ENCODE peak calls at places on chromosomes 1 and 21, in six cellular contexts. U, E, R, G, L and I are unnamed samples.

GRCh38 chr1:64235133-64235532 is 31.7 kb downstream of the UBE2U start:
- DNase-seq in U (no peak), E (no peak), R (peak), G (no peak), L (peak), I (no peak)

GRCh38 chr1:247407180-247407616 is 8.8 kb upstream of the NLRP3 start:
- DNase-seq in U (no peak), E (no peak), R (no peak), G (no peak), L (peak), I (no peak)

GRCh38 chr1:93042822-93043557 is 36.1 kb upstream of the MTF2 start:
- DNase-seq in U (no peak), E (no peak), R (no peak), G (no peak), L (no peak), I (no peak)

GRCh38 chr1:2300004-2300771 is 72.1 kb downstream of the SKI start:
- DNase-seq in U (no peak), E (no peak), R (no peak), G (no peak), L (no peak), I (no peak)

GRCh38 chr1:20931930-20932436 is 144.9 kb upstream of the HP1BP3 start:
- DNase-seq in U (no peak), E (no peak), R (no peak), G (no peak), L (no peak), I (no peak)

GRCh38 chr1:57860333-57860732 is 436.5 kb upstream of the DAB1 start:
- DNase-seq in U (no peak), E (no peak), R (no peak), G (peak), L (peak), I (no peak)

GRCh38 chr1:12049625-12050024 is 13.5 kb upstream of the TNFRSF8 start:
- DNase-seq in U (no peak), E (no peak), R (no peak), G (no peak), L (no peak), I (no peak)

GRCh38 chr1:16418823-16419425 is 18.3 kb downstream of the SPATA21 start:
- DNase-seq in U (no peak), E (no peak), R (peak), G (no peak), L (no peak), I (peak)

GRCh38 chr1:96843196-96843595 is 121.6 kb downstream of the PTBP2 start:
- DNase-seq in U (no peak), E (no peak), R (peak), G (no peak), L (no peak), I (peak)

GRCh38 chr1:100342391-100342790 is 9.9 kb upstream of the CDC14A start:
- DNase-seq in U (no peak), E (no peak), R (no peak), G (no peak), L (no peak), I (no peak)

GRCh38 chr1:11749996-11750395 is 12.0 kb upstream of the C1orf167 start:
- DNase-seq in U (no peak), E (no peak), R (no peak), G (no peak), L (peak), I (no peak)

GRCh38 chr1:202046227-202046626 is 35.8 kb downstream of the ELF3 start:
- DNase-seq in U (no peak), E (no peak), R (no peak), G (no peak), L (peak), I (no peak)

GRCh38 chr21:45385549-45386050 is 19.4 kb upstream of the COL18A1 start:
- DNase-seq in U (no peak), E (no peak), R (no peak), G (no peak), L (no peak), I (no peak)

GRCh38 chr1:44380666-44381177 is 24.3 kb upstream of the RNF220 start:
- DNase-seq in U (no peak), E (no peak), R (no peak), G (no peak), L (no peak), I (no peak)

GRCh38 chr21:35390013-35390776 is 341.1 kb upstream of the RUNX1 start:
- DNase-seq in U (no peak), E (no peak), R (peak), G (no peak), L (no peak), I (peak)

GRCh38 chr1:160907976-160908375 is 23.0 kb upstream of the ITLN1 start:
- DNase-seq in U (no peak), E (no peak), R (no peak), G (no peak), L (peak), I (no peak)
- H2AFZ ChIP-seq in U (no peak), E (no peak), R (no peak), G (no peak), L (no peak), I (no peak)

DNA sequence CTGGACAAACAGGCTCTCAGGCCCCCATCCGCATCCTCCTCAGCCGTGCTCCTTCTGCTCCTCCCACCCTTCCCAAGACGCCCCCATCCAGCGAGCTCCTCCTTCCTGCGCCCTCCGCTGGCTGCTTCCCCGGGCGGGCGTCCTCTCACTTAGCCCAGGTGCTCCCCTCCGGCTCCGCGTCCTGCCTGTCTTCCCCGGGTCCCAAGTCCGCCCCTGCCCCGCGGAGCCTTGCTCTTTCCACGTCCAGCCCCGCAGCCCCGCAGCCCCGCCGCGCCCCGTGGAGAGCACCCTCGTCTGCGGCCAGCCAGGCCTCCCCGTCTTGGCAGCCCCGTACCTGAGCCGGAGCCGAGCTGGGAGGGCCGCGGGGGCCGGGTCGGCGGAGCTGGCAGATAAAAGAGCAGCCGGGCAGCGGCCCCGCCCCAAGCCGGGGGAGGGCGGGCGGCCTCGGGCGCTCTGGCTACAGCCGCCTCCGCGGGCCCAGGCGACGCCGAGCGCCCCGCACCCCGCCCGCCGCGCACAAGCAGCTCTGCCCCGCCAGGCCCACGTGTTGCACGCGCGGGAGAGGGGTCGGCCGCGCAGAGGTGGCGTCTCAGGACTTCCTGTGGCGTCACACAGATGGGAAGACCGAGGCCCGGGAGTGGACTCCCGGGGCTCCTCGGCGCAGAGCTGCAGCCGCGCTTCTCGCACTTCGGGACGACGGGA is at the start of gene PAQR7:
- DNase-seq in U (peak), E (no peak), R (peak), G (peak), L (peak), I (peak)
- H2BK120ac ChIP-seq in U (no peak), E (no peak), R (peak), G (no peak), L (peak), I (peak)

GRCh38 chr1:245704765-245705164 is 550.0 kb downstream of the KIF26B start:
- DNase-seq in U (peak), E (no peak), R (peak), G (no peak), L (no peak), I (no peak)
- H2AFZ ChIP-seq in U (no peak), E (no peak), R (peak), G (no peak), L (no peak), I (no peak)

DNA sequence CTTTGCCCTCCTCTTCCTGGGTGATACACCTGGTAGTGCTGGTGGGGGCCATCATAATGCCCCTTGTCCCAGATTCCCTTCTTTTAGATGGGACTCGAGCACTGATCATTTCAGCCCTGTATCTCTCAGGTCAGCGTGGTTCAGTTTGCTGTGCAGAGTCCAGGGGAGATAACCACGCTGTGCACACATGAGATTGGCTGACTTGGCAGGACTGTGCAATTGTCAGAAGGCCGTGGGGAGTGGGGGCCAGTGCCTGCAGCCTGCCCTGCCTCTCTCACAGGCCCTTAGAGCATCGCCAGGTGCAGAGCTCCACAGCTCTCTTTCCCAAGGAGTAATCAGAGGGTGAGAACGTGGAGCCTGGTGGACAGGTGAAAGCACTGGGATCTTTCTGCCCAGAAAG is 15.2 kb downstream of the EPHX1 start:
- DNase-seq in U (no peak), E (no peak), R (no peak), G (no peak), L (no peak), I (no peak)
- H2BK120ac ChIP-seq in U (no peak), E (no peak), R (no peak), G (no peak), L (no peak), I (no peak)

GRCh38 chr1:153957744-153958110 is 685 bp downstream of the CRTC2 start:
- DNase-seq in U (peak), E (no peak), R (no peak), G (no peak), L (peak), I (peak)

GRCh38 chr1:153958111-153958960 is at the start of gene CRTC2:
- DNase-seq in U (peak), E (peak), R (peak), G (peak), L (peak), I (peak)

GRCh38 chr1:153958961-153959260 is 499 bp upstream of the CRTC2 start:
- DNase-seq in U (no peak), E (no peak), R (no peak), G (no peak), L (peak), I (no peak)

GRCh38 chr1:153959454-153959853 is 1.0 kb upstream of the CRTC2 start:
- DNase-seq in U (no peak), E (no peak), R (no peak), G (no peak), L (no peak), I (no peak)

GRCh38 chr1:153956997-153957715 is 1.3 kb downstream of the CRTC2 start:
- DNase-seq in U (no peak), E (no peak), R (no peak), G (no peak), L (peak), I (no peak)
- H2AFZ ChIP-seq in U (no peak), E (peak), R (peak), G (peak), L (peak), I (no peak)

GRCh38 chr1:168224991-168225390 is 813 bp upstream of the SFT2D2 start:
- DNase-seq in U (no peak), E (no peak), R (no peak), G (no peak), L (no peak), I (no peak)

GRCh38 chr1:168223681-168224515 is 1.9 kb upstream of the SFT2D2 start:
- DNase-seq in U (no peak), E (no peak), R (no peak), G (no peak), L (no peak), I (peak)

GRCh38 chr1:168223261-168223660 is 2.5 kb upstream of the SFT2D2 start:
- DNase-seq in U (no peak), E (no peak), R (no peak), G (no peak), L (no peak), I (no peak)

GRCh38 chr1:168227620-168228019 is 1.8 kb downstream of the SFT2D2 start:
- DNase-seq in U (no peak), E (no peak), R (no peak), G (no peak), L (no peak), I (peak)

DNA sequence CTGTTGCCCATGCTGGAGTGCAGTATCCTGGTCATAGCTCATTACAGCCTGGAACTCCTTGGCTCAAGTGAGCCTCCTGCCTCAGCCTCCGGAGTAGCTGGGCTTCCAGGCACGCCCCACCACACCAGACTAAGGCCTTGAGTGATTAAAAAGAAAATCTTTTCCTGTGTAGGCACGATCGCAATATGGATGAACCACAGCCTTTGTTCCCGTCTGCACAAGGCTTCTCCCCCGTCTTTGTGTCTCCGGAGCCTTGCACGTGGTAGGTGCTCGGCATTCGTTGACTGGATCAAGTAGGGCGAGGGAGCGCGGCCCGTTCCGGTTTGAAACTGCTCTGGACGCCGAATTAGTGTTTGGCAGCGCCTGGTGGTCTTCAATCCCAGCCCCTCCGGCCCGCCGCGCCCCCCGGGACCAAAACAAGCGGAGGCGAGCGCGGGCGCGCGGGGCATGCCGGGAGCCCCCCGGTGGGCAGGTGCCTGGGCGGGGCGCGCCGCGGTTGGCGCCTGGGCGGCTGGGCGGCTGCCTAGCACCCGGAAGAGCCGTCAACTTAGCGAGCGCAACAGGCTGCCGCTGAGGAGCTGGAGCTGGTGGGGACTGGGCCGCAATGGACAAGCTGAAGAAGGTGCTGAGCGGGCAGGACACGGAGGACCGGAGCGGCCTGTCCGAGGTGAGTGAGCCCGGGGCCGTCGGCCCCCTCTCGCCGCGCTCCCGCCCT is at the start of gene SFT2D2:
- DNase-seq in U (peak), E (no peak), R (peak), G (peak), L (peak), I (peak)
- H2BK120ac ChIP-seq in U (no peak), E (no peak), R (peak), G (no peak), L (peak), I (no peak)